ENCODE peak calls at places on chromosomes 7 and 10, in five cellular contexts. One of them, this sample, is unnamed.

GRCh38 chr10:102384606-102385429 is 10.7 kb upstream of the NFKB2 start:
- DNase-seq in H9: no peak
- DNase-seq in mesenchymal stem cell: peak
- DNase-seq in neuronal stem cell: no peak
- DNase-seq in trophoblast cell: peak
- DNase-seq in this sample: no peak

GRCh38 chr10:37268266-37268665 is 142.9 kb downstream of the ANKRD30A start:
- DNase-seq in H9: no peak
- DNase-seq in mesenchymal stem cell: no peak
- DNase-seq in neuronal stem cell: no peak
- DNase-seq in trophoblast cell: peak
- DNase-seq in this sample: no peak

GRCh38 chr7:46003896-46004875 is 83.1 kb upstream of the IGFBP3 start:
- DNase-seq in H9: no peak
- DNase-seq in mesenchymal stem cell: peak
- DNase-seq in neuronal stem cell: no peak
- DNase-seq in trophoblast cell: no peak
- DNase-seq in this sample: no peak

GRCh38 chr10:51806079-51806835 is 106.9 kb upstream of the CSTF2T start:
- DNase-seq in H9: no peak
- DNase-seq in mesenchymal stem cell: no peak
- DNase-seq in neuronal stem cell: no peak
- DNase-seq in trophoblast cell: no peak
- DNase-seq in this sample: no peak

GRCh38 chr10:8919291-8919690 is 864.8 kb downstream of the GATA3 start:
- DNase-seq in H9: no peak
- DNase-seq in mesenchymal stem cell: peak
- DNase-seq in neuronal stem cell: no peak
- DNase-seq in trophoblast cell: no peak
- DNase-seq in this sample: no peak

GRCh38 chr7:143372070-143372469 is 9.1 kb upstream of the ZYX start:
- DNase-seq in H9: no peak
- DNase-seq in mesenchymal stem cell: no peak
- DNase-seq in neuronal stem cell: no peak
- DNase-seq in trophoblast cell: no peak
- DNase-seq in this sample: no peak

GRCh38 chr7:70694909-70695803 is 436.8 kb upstream of the GALNT17 start:
- DNase-seq in H9: no peak
- DNase-seq in mesenchymal stem cell: peak
- DNase-seq in neuronal stem cell: peak
- DNase-seq in trophoblast cell: no peak
- DNase-seq in this sample: peak

GRCh38 chr10:112265745-112266144 is 17.5 kb upstream of the TECTB start:
- DNase-seq in H9: no peak
- DNase-seq in mesenchymal stem cell: no peak
- DNase-seq in neuronal stem cell: no peak
- DNase-seq in trophoblast cell: no peak
- DNase-seq in this sample: no peak

GRCh38 chr7:157041004-157041403 is 30.5 kb upstream of the MNX1 start:
- DNase-seq in H9: no peak
- DNase-seq in mesenchymal stem cell: no peak
- DNase-seq in neuronal stem cell: no peak
- DNase-seq in trophoblast cell: no peak
- DNase-seq in this sample: no peak

GRCh38 chr10:15141136-15142067 is 27.1 kb downstream of the NMT2 start:
- DNase-seq in H9: no peak
- DNase-seq in mesenchymal stem cell: no peak
- DNase-seq in neuronal stem cell: no peak
- DNase-seq in trophoblast cell: peak
- DNase-seq in this sample: no peak

GRCh38 chr7:132461043-132461592 is 115.2 kb downstream of the PLXNA4 start:
- DNase-seq in H9: no peak
- DNase-seq in mesenchymal stem cell: no peak
- DNase-seq in neuronal stem cell: no peak
- DNase-seq in trophoblast cell: no peak
- DNase-seq in this sample: no peak

GRCh38 chr7:134744569-134744968 is 34.9 kb upstream of the CALD1 start:
- DNase-seq in H9: no peak
- DNase-seq in mesenchymal stem cell: no peak
- DNase-seq in neuronal stem cell: no peak
- DNase-seq in trophoblast cell: no peak
- DNase-seq in this sample: no peak

GRCh38 chr10:77993612-77994011 is 35.7 kb downstream of the POLR3A start:
- DNase-seq in H9: no peak
- DNase-seq in mesenchymal stem cell: no peak
- DNase-seq in neuronal stem cell: no peak
- DNase-seq in trophoblast cell: no peak
- DNase-seq in this sample: no peak

GRCh38 chr10:77987671-77988070 is 41.6 kb downstream of the POLR3A start:
- DNase-seq in H9: no peak
- DNase-seq in mesenchymal stem cell: no peak
- DNase-seq in neuronal stem cell: no peak
- DNase-seq in trophoblast cell: no peak
- DNase-seq in this sample: no peak

GRCh38 chr10:77984986-77985385 is 44.3 kb downstream of the POLR3A start:
- DNase-seq in H9: no peak
- DNase-seq in mesenchymal stem cell: no peak
- DNase-seq in neuronal stem cell: no peak
- DNase-seq in trophoblast cell: no peak
- DNase-seq in this sample: no peak

GRCh38 chr10:77983384-77984341 is 45.7 kb downstream of the POLR3A start:
- DNase-seq in H9: no peak
- DNase-seq in mesenchymal stem cell: peak
- DNase-seq in neuronal stem cell: no peak
- DNase-seq in trophoblast cell: no peak
- DNase-seq in this sample: no peak

GRCh38 chr10:77989081-77989724 is 40.1 kb downstream of the POLR3A start:
- DNase-seq in H9: no peak
- DNase-seq in mesenchymal stem cell: no peak
- DNase-seq in neuronal stem cell: no peak
- DNase-seq in trophoblast cell: no peak
- DNase-seq in this sample: no peak
- H2BK12ac ChIP-seq in H9: no peak
- H2BK12ac ChIP-seq in mesenchymal stem cell: no peak
- H2BK12ac ChIP-seq in neuronal stem cell: no peak
- H2BK12ac ChIP-seq in trophoblast cell: no peak
- H2BK12ac ChIP-seq in this sample: no peak

GRCh38 chr10:125203186-125203800 is 42.9 kb upstream of the CTBP2 start:
- DNase-seq in H9: no peak
- DNase-seq in mesenchymal stem cell: no peak
- DNase-seq in neuronal stem cell: no peak
- DNase-seq in trophoblast cell: no peak
- DNase-seq in this sample: no peak

GRCh38 chr10:125201108-125201524 is 40.8 kb upstream of the CTBP2 start:
- DNase-seq in H9: no peak
- DNase-seq in mesenchymal stem cell: peak
- DNase-seq in neuronal stem cell: no peak
- DNase-seq in trophoblast cell: peak
- DNase-seq in this sample: no peak

GRCh38 chr10:125201791-125202622 is 41.6 kb upstream of the CTBP2 start:
- DNase-seq in H9: no peak
- DNase-seq in mesenchymal stem cell: no peak
- DNase-seq in neuronal stem cell: no peak
- DNase-seq in trophoblast cell: peak
- DNase-seq in this sample: no peak

GRCh38 chr10:125200396-125200795 is 40.0 kb upstream of the CTBP2 start:
- DNase-seq in H9: no peak
- DNase-seq in mesenchymal stem cell: no peak
- DNase-seq in neuronal stem cell: no peak
- DNase-seq in trophoblast cell: no peak
- DNase-seq in this sample: no peak

GRCh38 chr10:125199261-125199660 is 38.9 kb upstream of the CTBP2 start:
- DNase-seq in H9: no peak
- DNase-seq in mesenchymal stem cell: no peak
- DNase-seq in neuronal stem cell: no peak
- DNase-seq in trophoblast cell: no peak
- DNase-seq in this sample: no peak
- H2BK12ac ChIP-seq in H9: no peak
- H2BK12ac ChIP-seq in mesenchymal stem cell: no peak
- H2BK12ac ChIP-seq in neuronal stem cell: no peak
- H2BK12ac ChIP-seq in trophoblast cell: no peak
- H2BK12ac ChIP-seq in this sample: no peak

DNA sequence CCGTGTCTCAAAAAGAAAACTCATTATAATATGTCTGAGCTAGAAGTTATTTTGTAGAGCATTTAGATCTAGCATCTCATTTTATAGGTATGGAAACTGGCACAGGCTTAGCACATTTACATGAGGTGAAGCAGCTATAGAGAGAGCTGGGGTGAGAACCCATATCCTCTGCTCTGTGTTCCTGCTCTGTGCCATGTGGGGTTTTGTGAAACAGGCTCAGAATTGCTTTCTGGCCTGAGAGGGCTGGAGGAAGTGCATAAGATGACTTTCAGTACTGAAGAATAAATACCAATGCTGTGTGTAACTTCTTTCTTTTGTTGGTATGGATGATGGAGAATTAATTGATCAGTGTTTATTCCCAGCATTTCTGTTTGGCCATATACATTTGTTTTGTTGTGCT is 159.1 kb downstream of the LRRC4 start:
- DNase-seq in H9: no peak
- DNase-seq in mesenchymal stem cell: no peak
- DNase-seq in neuronal stem cell: no peak
- DNase-seq in trophoblast cell: no peak
- DNase-seq in this sample: no peak
- H2BK12ac ChIP-seq in H9: no peak
- H2BK12ac ChIP-seq in mesenchymal stem cell: no peak
- H2BK12ac ChIP-seq in neuronal stem cell: no peak
- H2BK12ac ChIP-seq in trophoblast cell: no peak
- H2BK12ac ChIP-seq in this sample: no peak

DNA sequence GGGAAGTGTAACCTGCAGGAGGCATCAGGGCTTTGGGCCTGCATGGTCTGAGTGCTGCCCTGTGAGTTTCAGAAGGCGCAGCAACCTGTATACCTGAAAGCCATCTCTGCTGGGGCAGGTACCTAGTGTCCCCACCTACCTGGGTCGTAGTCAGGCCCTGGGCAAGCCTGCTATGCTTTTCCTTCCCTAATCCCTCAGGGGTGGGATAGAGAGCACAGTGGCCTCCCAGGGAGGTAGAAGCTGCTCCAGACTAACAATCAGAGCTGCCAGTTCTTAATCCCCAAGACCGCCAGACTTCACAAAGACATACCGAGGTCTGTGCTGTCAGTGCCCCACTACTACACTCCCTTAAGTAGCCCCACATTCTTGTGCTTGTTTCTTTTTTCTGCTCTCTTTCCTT is 52.0 kb downstream of the PTEN start:
- DNase-seq in H9: peak
- DNase-seq in mesenchymal stem cell: no peak
- DNase-seq in neuronal stem cell: peak
- DNase-seq in trophoblast cell: no peak
- DNase-seq in this sample: peak
- H2BK12ac ChIP-seq in H9: no peak
- H2BK12ac ChIP-seq in mesenchymal stem cell: no peak
- H2BK12ac ChIP-seq in neuronal stem cell: no peak
- H2BK12ac ChIP-seq in trophoblast cell: no peak
- H2BK12ac ChIP-seq in this sample: no peak

DNA sequence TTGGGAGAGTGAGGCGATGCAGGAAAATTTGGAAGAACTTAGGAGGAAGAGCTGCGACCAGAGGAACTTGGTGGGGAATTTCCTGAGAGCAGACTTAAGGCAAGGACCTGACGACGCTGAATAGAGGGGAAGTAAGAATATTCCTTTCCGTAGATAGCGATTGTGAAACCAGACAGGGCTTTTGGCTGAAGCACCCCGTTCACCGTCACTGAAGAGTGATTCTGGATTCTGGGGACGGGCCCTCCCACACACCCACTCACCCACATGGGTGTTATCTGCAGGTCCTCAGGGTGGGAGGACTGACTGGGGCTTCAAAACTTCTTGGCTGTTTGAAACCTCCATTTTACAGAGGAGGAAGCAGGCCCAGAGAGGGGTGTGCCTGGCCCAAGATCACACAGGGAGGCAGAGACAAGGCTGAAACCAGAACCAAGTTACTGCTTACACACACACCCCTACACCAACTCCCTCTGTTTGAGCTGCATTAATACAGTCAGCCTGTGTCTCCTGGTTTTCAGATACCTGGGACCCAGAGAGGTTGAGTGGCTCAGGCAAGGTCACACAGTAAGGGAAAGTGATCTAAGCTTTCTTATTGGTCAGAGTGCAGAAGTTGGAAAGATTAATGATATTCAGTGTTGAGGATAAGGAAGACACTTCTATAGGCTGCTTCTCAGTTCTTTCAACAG is 37.2 kb upstream of the CDH23 start:
- DNase-seq in H9: no peak
- DNase-seq in mesenchymal stem cell: no peak
- DNase-seq in neuronal stem cell: no peak
- DNase-seq in trophoblast cell: peak
- DNase-seq in this sample: no peak
- H2BK12ac ChIP-seq in H9: no peak
- H2BK12ac ChIP-seq in mesenchymal stem cell: no peak
- H2BK12ac ChIP-seq in neuronal stem cell: no peak
- H2BK12ac ChIP-seq in trophoblast cell: no peak
- H2BK12ac ChIP-seq in this sample: no peak

GRCh38 chr10:44333511-44333910 is 51.4 kb downstream of the CXCL12 start:
- DNase-seq in H9: no peak
- DNase-seq in mesenchymal stem cell: no peak
- DNase-seq in neuronal stem cell: no peak
- DNase-seq in trophoblast cell: no peak
- DNase-seq in this sample: no peak

GRCh38 chr10:44330431-44330830 is 54.5 kb downstream of the CXCL12 start:
- DNase-seq in H9: no peak
- DNase-seq in mesenchymal stem cell: no peak
- DNase-seq in neuronal stem cell: no peak
- DNase-seq in trophoblast cell: no peak
- DNase-seq in this sample: no peak

GRCh38 chr10:44334091-44334490 is 50.8 kb downstream of the CXCL12 start:
- DNase-seq in H9: no peak
- DNase-seq in mesenchymal stem cell: no peak
- DNase-seq in neuronal stem cell: no peak
- DNase-seq in trophoblast cell: no peak
- DNase-seq in this sample: no peak

GRCh38 chr10:44334621-44335184 is 50.2 kb downstream of the CXCL12 start:
- DNase-seq in H9: no peak
- DNase-seq in mesenchymal stem cell: peak
- DNase-seq in neuronal stem cell: no peak
- DNase-seq in trophoblast cell: no peak
- DNase-seq in this sample: no peak

DNA sequence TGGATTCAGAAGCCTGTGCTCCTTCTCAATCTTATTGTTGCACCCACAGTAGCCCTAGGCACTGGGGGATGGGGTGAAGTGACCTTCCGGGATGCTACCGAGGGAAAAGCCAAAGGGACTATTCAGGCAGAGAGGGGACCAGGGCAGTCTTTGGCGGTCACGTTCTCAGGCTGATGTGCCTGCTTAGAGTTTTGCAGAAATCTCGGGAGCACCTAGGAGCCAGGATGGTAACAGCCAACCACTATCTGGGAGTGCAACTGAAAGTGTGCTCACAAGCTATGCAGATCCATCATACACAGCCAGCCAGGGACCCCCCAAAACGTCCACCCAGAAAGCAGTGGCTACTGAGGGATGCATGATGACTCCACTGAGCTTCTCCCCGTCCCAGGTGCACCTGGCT is 52.4 kb downstream of the CXCL12 start:
- DNase-seq in H9: no peak
- DNase-seq in mesenchymal stem cell: no peak
- DNase-seq in neuronal stem cell: no peak
- DNase-seq in trophoblast cell: no peak
- DNase-seq in this sample: no peak
- H2BK12ac ChIP-seq in H9: no peak
- H2BK12ac ChIP-seq in mesenchymal stem cell: no peak
- H2BK12ac ChIP-seq in neuronal stem cell: no peak
- H2BK12ac ChIP-seq in trophoblast cell: no peak
- H2BK12ac ChIP-seq in this sample: no peak